ENCODE peak calls at places on chromosomes 12 and 14, in ten cellular contexts. D is activated CD4-positive, alpha-beta T cell treated with anti-CD3 and anti-CD28 coated beads, Interleukin-2, amount 10 ng/mL, durations not matched to agents 24 days and 14 days; X is fibroblast of pulmonary artery; O is nucleus accumbens; M is activated naive CD4-positive, alpha-beta T cell treated with anti-CD3 and anti-CD28 coated beads, Interleukin-2, amount 50 U/mL, for 72 hours; J is astrocyte of the cerebellum; C is kidney glomerular epithelial cell; Z is HL-60; Y is activated effector memory CD4-positive, alpha-beta T cell treated with Interleukin-2 at 50 U/mL for 16 hours; S is activated CD4-positive, CD25-positive, alpha-beta regulatory T cell treated with anti-CD3 and anti-CD28 coated beads, Interleukin-2, amount 50 U/mL, for 16 hours. A is an unnamed sample.

GRCh38 chr14:49297102-49297501 is 289.1 kb downstream of the RPS29 start:
- DNase-seq in D (no peak), X (no peak), O (no peak), M (no peak), J (no peak), C (no peak), Z (no peak), Y (no peak), S (no peak), A (no peak)

GRCh38 chr14:88321692-88322504 is 1.2 kb downstream of the KCNK10 start:
- DNase-seq in D (no peak), X (no peak), O (no peak), M (no peak), J (no peak), C (no peak), Z (no peak), Y (no peak), S (no peak), A (no peak)

GRCh38 chr12:16515666-16516065 is 90.3 kb downstream of the LMO3 start:
- DNase-seq in D (no peak), X (peak), O (no peak), M (no peak), J (no peak), C (no peak), Z (no peak), Y (no peak), S (no peak), A (no peak)

GRCh38 chr12:55955800-55956508 is 9.9 kb downstream of the PMEL start:
- DNase-seq in D (peak), X (peak), O (no peak), M (peak), J (no peak), C (peak), Z (peak), Y (no peak), S (no peak), A (peak)

GRCh38 chr14:82447586-82447985 is 913.9 kb upstream of the SEL1L start:
- DNase-seq in D (no peak), X (no peak), O (no peak), M (no peak), J (no peak), C (no peak), Z (no peak), Y (no peak), S (no peak), A (no peak)

GRCh38 chr12:3633396-3633795 is 119.5 kb downstream of the CRACR2A start:
- DNase-seq in D (no peak), X (no peak), O (no peak), M (no peak), J (no peak), C (no peak), Z (no peak), Y (no peak), S (no peak), A (no peak)

GRCh38 chr12:43861015-43861846 is 25.4 kb downstream of the TMEM117 start:
- DNase-seq in D (no peak), X (no peak), O (no peak), M (no peak), J (no peak), C (no peak), Z (no peak), Y (no peak), S (no peak), A (no peak)

GRCh38 chr14:87052646-87053225 is 940.2 kb downstream of the GALC start:
- DNase-seq in D (no peak), X (no peak), O (no peak), M (no peak), J (no peak), C (no peak), Z (no peak), Y (no peak), S (no peak), A (no peak)

GRCh38 chr12:46186088-46186487 is 82.8 kb downstream of the SLC38A1 start:
- DNase-seq in D (no peak), X (no peak), O (no peak), M (no peak), J (no peak), C (no peak), Z (no peak), Y (no peak), S (no peak), A (no peak)

GRCh38 chr12:65642006-65642695 is 182.1 kb upstream of the HMGA2 start:
- DNase-seq in D (no peak), X (no peak), O (no peak), M (no peak), J (no peak), C (no peak), Z (no peak), Y (no peak), S (no peak), A (no peak)

GRCh38 chr14:22871962-22872832 is 657 bp downstream of the LRP10 start:
- DNase-seq in D (peak), X (peak), O (peak), M (peak), J (peak), C (peak), Z (peak), Y (peak), S (peak), A (peak)

GRCh38 chr14:72480465-72481243 is 413.2 kb downstream of the DPF3 start:
- DNase-seq in D (no peak), X (peak), O (no peak), M (no peak), J (no peak), C (no peak), Z (no peak), Y (no peak), S (no peak), A (no peak)

GRCh38 chr12:90153827-90154226 is 445.2 kb upstream of the ATP2B1 start:
- DNase-seq in D (no peak), X (no peak), O (no peak), M (no peak), J (no peak), C (no peak), Z (no peak), Y (no peak), S (no peak), A (no peak)

GRCh38 chr12:131363841-131364425 is 347.0 kb upstream of the SFSWAP start:
- DNase-seq in D (no peak), X (no peak), O (no peak), M (no peak), J (no peak), C (no peak), Z (no peak), Y (no peak), S (no peak), A (no peak)

GRCh38 chr12:56955631-56956256 is 1.7 kb downstream of the RDH16 start:
- DNase-seq in D (no peak), X (peak), O (no peak), M (no peak), J (no peak), C (no peak), Z (no peak), Y (no peak), S (no peak), A (no peak)

GRCh38 chr12:57522887-57523705 is 472 bp downstream of the MBD6 start:
- DNase-seq in D (peak), X (peak), O (peak), M (peak), J (no peak), C (no peak), Z (peak), Y (peak), S (no peak), A (no peak)

GRCh38 chr12:75943730-75944096 is 87.9 kb downstream of the PHLDA1 start:
- DNase-seq in D (no peak), X (peak), O (no peak), M (no peak), J (no peak), C (no peak), Z (no peak), Y (no peak), S (no peak), A (no peak)

GRCh38 chr12:6375269-6376078 is at the start of gene SCNN1A:
- DNase-seq in D (no peak), X (no peak), O (no peak), M (no peak), J (no peak), C (no peak), Z (no peak), Y (no peak), S (no peak), A (no peak)

GRCh38 chr12:128853321-128854197 is at the start of gene GLT1D1:
- DNase-seq in D (no peak), X (no peak), O (no peak), M (no peak), J (no peak), C (no peak), Z (no peak), Y (no peak), S (no peak), A (no peak)

GRCh38 chr14:105500036-105500725 is 9.1 kb downstream of the TEDC1 start:
- DNase-seq in D (no peak), X (no peak), O (no peak), M (no peak), J (no peak), C (no peak), Z (no peak), Y (no peak), S (no peak), A (no peak)

GRCh38 chr12:103742349-103742784 is 98.7 kb downstream of the NT5DC3 start:
- DNase-seq in D (no peak), X (peak), O (no peak), M (no peak), J (no peak), C (no peak), Z (no peak), Y (no peak), S (no peak), A (no peak)

GRCh38 chr12:90167501-90167900 is 458.9 kb upstream of the ATP2B1 start:
- DNase-seq in D (no peak), X (no peak), O (no peak), M (no peak), J (no peak), C (no peak), Z (no peak), Y (no peak), S (no peak), A (no peak)

GRCh38 chr14:101446387-101446969 is 114.8 kb upstream of the DIO3 start:
- DNase-seq in D (no peak), X (no peak), O (no peak), M (no peak), J (no peak), C (no peak), Z (no peak), Y (no peak), S (no peak), A (no peak)

GRCh38 chr12:15534322-15534721 is 212.0 kb downstream of the PTPRO start:
- DNase-seq in D (peak), X (no peak), O (no peak), M (no peak), J (no peak), C (no peak), Z (peak), Y (no peak), S (no peak), A (peak)

GRCh38 chr12:96198970-96199369 is 4.8 kb downstream of the ELK3 start:
- DNase-seq in D (no peak), X (peak), O (no peak), M (no peak), J (peak), C (peak), Z (no peak), Y (no peak), S (no peak), A (no peak)

GRCh38 chr12:30955214-30955613 is 28.7 kb downstream of the TSPAN11 start:
- DNase-seq in D (no peak), X (no peak), O (no peak), M (no peak), J (no peak), C (no peak), Z (no peak), Y (no peak), S (no peak), A (no peak)

GRCh38 chr12:47744778-47745436 is 13.8 kb downstream of the RAPGEF3 start:
- DNase-seq in D (no peak), X (no peak), O (no peak), M (no peak), J (no peak), C (no peak), Z (no peak), Y (no peak), S (no peak), A (no peak)

GRCh38 chr12:93908264-93908663 is 231.1 kb downstream of the CRADD start:
- DNase-seq in D (no peak), X (no peak), O (no peak), M (no peak), J (no peak), C (no peak), Z (no peak), Y (no peak), S (no peak), A (no peak)

GRCh38 chr12:52126050-52126604 is 46.6 kb downstream of the SMIM41 start:
- DNase-seq in D (no peak), X (no peak), O (no peak), M (no peak), J (no peak), C (no peak), Z (no peak), Y (no peak), S (no peak), A (no peak)